ENCODE peak calls at places on chromosomes 5 and 9, in six cellular contexts. J is H1, R is neuronal stem cell, O is H9, D is mesenchymal stem cell, X is mesendoderm. V is an unnamed sample.
A peak's percentile ranks its signal among the peaks of the same experiment; 100 is the strongest.

GRCh38 chr5:68875351-68875750 is 218.5 kb upstream of the SLC30A5 start:
- DNase-seq in R (no peak), X (no peak), O (no peak), J (no peak), D (no peak), V (no peak)

GRCh38 chr5:115947260-115947659 is 15.0 kb upstream of the LVRN start:
- DNase-seq in X (no peak), J (no peak), O (no peak), R (no peak), D (no peak), V (peak; percentile 76)

GRCh38 chr5:102834438-102834964 is 79.4 kb downstream of the PAM start:
- DNase-seq in J (no peak), D (no peak), R (no peak), X (no peak), O (no peak), V (no peak)

GRCh38 chr5:90326995-90327394 is 82.6 kb downstream of the CETN3 start:
- DNase-seq in O (no peak), D (no peak), X (no peak), J (no peak), R (no peak), V (no peak)

GRCh38 chr9:129026442-129027223 is 1.5 kb downstream of the SH3GLB2 start:
- DNase-seq in R (no peak), D (peak; percentile 59), X (peak; percentile 96), O (peak; percentile 67), J (no peak), V (peak; percentile 24)

GRCh38 chr9:73780916-73781315 is 629.3 kb downstream of the ANXA1 start:
- DNase-seq in J (no peak), X (peak; percentile 1), O (no peak), R (no peak), D (peak; percentile 93), V (no peak)

GRCh38 chr5:156846914-156847313 is 3.2 kb upstream of the PPP1R2B start:
- DNase-seq in R (no peak), X (no peak), O (no peak), D (no peak), J (no peak), V (no peak)

GRCh38 chr9:28264368-28264767 is 691.1 kb upstream of the C9orf72 start:
- DNase-seq in X (no peak), J (no peak), O (no peak), R (no peak), D (peak; percentile 18), V (peak; percentile 6)

GRCh38 chr9:112059980-112060348 is 115.1 kb downstream of the SUSD1 start:
- DNase-seq in J (no peak), R (no peak), D (no peak), O (no peak), X (no peak), V (no peak)

GRCh38 chr5:54251981-54252380 is 58.4 kb downstream of the ARL15 start:
- DNase-seq in X (peak; percentile 55), D (no peak), J (no peak), R (no peak), O (no peak), V (peak; percentile 54)

GRCh38 chr9:83503881-83504280 is 34.3 kb downstream of the FRMD3 start:
- DNase-seq in X (no peak), J (no peak), D (no peak), R (no peak), O (no peak), V (no peak)

GRCh38 chr5:946720-947625 is 54.3 kb downstream of the TRIP13 start:
- DNase-seq in R (no peak), O (no peak), J (no peak), D (no peak), X (no peak), V (no peak)

GRCh38 chr5:149450199-149450598 is 71.1 kb upstream of the IL17B start:
- DNase-seq in O (no peak), X (no peak), R (no peak), D (peak; percentile 63), J (no peak), V (peak; percentile 87)

GRCh38 chr5:122137702-122138101 is 8.4 kb downstream of the ZNF474 start:
- DNase-seq in D (no peak), X (no peak), J (no peak), O (no peak), R (no peak), V (no peak)

GRCh38 chr9:94139672-94140417 is 55.6 kb downstream of the PTPDC1 start:
- DNase-seq in O (no peak), R (no peak), D (peak; percentile 94), X (no peak), J (no peak), V (peak; percentile 96)

GRCh38 chr5:31470608-31471007 is 61.3 kb downstream of the DROSHA start:
- DNase-seq in J (no peak), D (no peak), O (no peak), X (no peak), R (no peak), V (peak; percentile 54)

GRCh38 chr9:36964791-36965190 is 69.3 kb downstream of the PAX5 start:
- DNase-seq in D (no peak), J (no peak), O (peak; percentile 20), X (no peak), R (no peak), V (no peak)

GRCh38 chr9:78054180-78054579 is 22.6 kb upstream of the GNAQ start:
- DNase-seq in D (no peak), R (no peak), J (no peak), X (no peak), O (no peak), V (no peak)

GRCh38 chr9:20962487-20962886 is 69.0 kb downstream of the HACD4 start:
- DNase-seq in D (no peak), X (no peak), J (no peak), R (no peak), O (no peak), V (peak; percentile 36)

GRCh38 chr9:79224672-79225433 is 346.9 kb upstream of the TLE4 start:
- DNase-seq in J (no peak), D (peak; percentile 88), R (no peak), O (no peak), X (no peak), V (peak; percentile 96)

GRCh38 chr9:110187126-110187525 is 20.8 kb downstream of the C9orf152 start:
- DNase-seq in O (no peak), D (no peak), X (no peak), R (no peak), J (no peak), V (no peak)

GRCh38 chr9:124696101-124696500 is 75.0 kb downstream of the NR6A1 start:
- DNase-seq in R (no peak), D (peak; percentile 61), O (no peak), X (peak; percentile 49), J (no peak), V (peak; percentile 73)

GRCh38 chr9:117656007-117656406 is 48.2 kb upstream of the TLR4 start:
- DNase-seq in J (no peak), D (no peak), O (no peak), X (no peak), R (no peak), V (no peak)

GRCh38 chr5:139949710-139950109 is 93.4 kb downstream of the NRG2 start:
- DNase-seq in D (no peak), R (no peak), X (peak; percentile 48), J (no peak), O (no peak), V (no peak)

DNA sequence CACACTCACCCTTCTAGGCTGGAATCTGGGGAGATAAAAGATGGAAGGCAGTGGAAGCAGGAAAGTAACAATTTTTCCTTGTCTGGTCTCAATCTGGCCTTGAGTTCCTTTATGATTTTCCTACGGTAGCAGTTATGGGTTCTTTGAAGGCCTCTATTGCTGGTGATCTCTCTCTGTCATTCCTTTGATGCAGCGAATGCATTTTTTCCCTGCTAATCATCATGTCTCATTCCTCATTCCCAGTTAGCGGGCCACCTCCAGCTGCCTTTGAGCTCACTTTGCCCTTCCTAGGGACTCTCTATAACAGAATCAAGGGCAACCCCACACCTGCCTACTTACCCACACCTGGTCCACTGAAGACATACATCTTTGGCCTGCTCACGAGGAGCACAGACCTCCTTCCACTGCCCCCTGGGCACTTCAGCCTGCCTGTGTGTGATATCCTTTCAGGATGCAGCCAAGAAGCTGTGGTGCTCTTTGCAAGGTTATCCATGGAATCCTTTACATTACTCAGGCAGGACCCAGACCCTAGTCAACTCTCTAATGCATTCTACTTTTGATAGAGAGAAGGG is 191.7 kb downstream of the DRD1 start:
- DNase-seq in R (no peak), O (no peak), X (no peak), D (no peak), J (no peak), V (peak; percentile 20)
- H2BK15ac ChIP-seq in R (no peak overlapping the region), O (no peak overlapping the region), X (no peak overlapping the region), D (no peak overlapping the region), J (no peak overlapping the region), V (no peak overlapping the region)

DNA sequence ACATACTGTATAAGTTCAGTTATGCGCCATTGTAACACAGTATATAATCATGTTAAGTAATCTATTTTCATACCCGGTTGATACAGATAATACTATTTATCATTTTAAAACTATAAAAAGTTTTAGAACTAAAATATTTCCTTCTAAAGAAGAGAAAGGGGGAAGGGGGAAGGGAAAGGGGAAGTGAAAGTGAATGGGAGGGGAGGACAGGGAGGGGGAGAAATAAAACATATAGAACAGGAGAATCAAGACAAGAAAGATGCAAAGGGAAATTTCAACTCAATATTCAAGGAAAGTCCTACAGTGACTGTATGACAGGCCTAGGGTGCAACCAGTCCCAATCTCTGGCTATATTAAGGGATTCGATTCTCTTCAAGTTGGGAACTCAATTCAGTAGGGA is 1278.8 kb downstream of the MAT2B start:
- DNase-seq in R (no peak), D (no peak), X (no peak), O (no peak), J (no peak), V (no peak)
- H2BK15ac ChIP-seq in R (no peak overlapping the region), D (no peak overlapping the region), X (no peak overlapping the region), O (no peak overlapping the region), J (no peak overlapping the region), V (no peak overlapping the region)

GRCh38 chr9:87217056-87217455 is 269.8 kb upstream of the GAS1 start:
- DNase-seq in J (no peak), X (peak; percentile 52), O (no peak), D (no peak), R (no peak), V (no peak)

GRCh38 chr9:87212563-87213154 is 265.4 kb upstream of the GAS1 start:
- DNase-seq in R (no peak), J (no peak), X (peak; percentile 39), O (peak; percentile 36), D (peak; percentile 24), V (peak; percentile 39)

GRCh38 chr9:87216036-87216435 is 268.7 kb upstream of the GAS1 start:
- DNase-seq in X (no peak), O (no peak), D (no peak), J (no peak), R (no peak), V (no peak)

GRCh38 chr9:87213948-87214347 is 266.6 kb upstream of the GAS1 start:
- DNase-seq in X (no peak), R (no peak), O (no peak), D (peak; percentile 44), J (no peak), V (peak; percentile 69)

GRCh38 chr9:87214991-87215390 is 267.7 kb upstream of the GAS1 start:
- DNase-seq in D (no peak), J (no peak), X (no peak), R (no peak), O (no peak), V (no peak)
- H2BK15ac ChIP-seq in D (no peak overlapping the region), J (no peak overlapping the region), X (no peak overlapping the region), R (no peak overlapping the region), O (no peak overlapping the region), V (no peak overlapping the region)

DNA sequence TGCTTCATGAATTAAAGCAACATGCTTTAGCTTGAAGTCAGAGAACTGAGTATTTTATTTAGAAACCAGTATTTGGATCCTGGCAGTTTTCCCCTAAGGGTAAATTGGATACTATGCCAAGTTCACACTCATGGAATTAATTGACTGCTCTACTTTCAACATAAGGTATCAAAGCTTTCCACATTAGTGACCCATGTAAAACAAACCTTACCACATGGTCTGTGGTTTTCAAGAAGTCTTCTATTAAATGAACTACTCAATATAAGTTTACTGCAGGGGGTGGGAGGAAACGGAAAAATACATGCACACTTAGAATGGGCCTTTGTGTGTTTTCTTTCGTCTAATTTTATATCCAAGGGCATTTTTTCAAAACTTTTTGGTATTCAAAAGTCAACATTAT is 232.0 kb upstream of the FBXL7 start:
- DNase-seq in J (no peak), D (no peak), R (no peak), X (no peak), O (no peak), V (no peak)
- H2BK15ac ChIP-seq in J (no peak overlapping the region), D (no peak overlapping the region), R (no peak overlapping the region), X (no peak overlapping the region), O (no peak overlapping the region), V (no peak overlapping the region)

V was measured in IMR-90.